ENCODE peak calls at places on chromosomes 5 and 9, in four cellular contexts. B is psoas muscle, C is fibroblast of the aortic adventitia, I is suprapubic skin. O is an unnamed sample.

GRCh38 chr9:134378901-134379338 is 52.7 kb downstream of the RXRA start:
- DNase-seq in C (peak), B (peak), I (no peak), O (peak)

GRCh38 chr9:95552814-95553546 is 36.2 kb upstream of the PTCH1 start:
- DNase-seq in I (no peak), B (peak), C (no peak), O (no peak)

GRCh38 chr5:57842376-57843015 is 359.9 kb upstream of the ACTBL2 start:
- DNase-seq in B (no peak), C (no peak), I (no peak), O (no peak)

GRCh38 chr9:19788614-19789271 is at the start of gene SLC24A2:
- DNase-seq in C (no peak), I (no peak), B (no peak), O (peak)

GRCh38 chr5:103435136-103435914 is 127.3 kb downstream of the NUDT12 start:
- DNase-seq in B (no peak), C (no peak), I (no peak), O (no peak)

GRCh38 chr9:76810377-76810957 is 46.2 kb downstream of the PCA3 start:
- DNase-seq in C (peak), B (no peak), I (no peak), O (no peak)

GRCh38 chr9:103997861-103998370 is 96.2 kb upstream of the SMC2 start:
- DNase-seq in I (no peak), C (no peak), B (no peak), O (no peak)

GRCh38 chr5:142325677-142326479 is 1.1 kb upstream of the SPRY4 start:
- DNase-seq in B (peak), I (no peak), C (peak), O (peak)

GRCh38 chr9:89120704-89121103 is 57.9 kb downstream of the SHC3 start:
- DNase-seq in B (no peak), C (no peak), I (no peak), O (no peak)

GRCh38 chr9:136439550-136440408 is at the start of gene INPP5E:
- DNase-seq in I (no peak), C (peak), B (peak), O (peak)

GRCh38 chr9:38319496-38320173 is 72.9 kb upstream of the ALDH1B1 start:
- DNase-seq in I (no peak), C (peak), B (no peak), O (no peak)

GRCh38 chr9:73050887-73051550 is 98.2 kb upstream of the ALDH1A1 start:
- DNase-seq in I (no peak), C (no peak), B (no peak), O (no peak)

GRCh38 chr5:55997742-55998351 is 3.1 kb upstream of the IL6ST start:
- DNase-seq in C (peak), B (no peak), I (no peak), O (no peak)
- H3K4me3 ChIP-seq in C (no peak), B (no peak), I (no peak), O (no peak)

GRCh38 chr5:114700823-114701222 is 339.0 kb downstream of the KCNN2 start:
- DNase-seq in C (no peak), I (no peak), B (no peak), O (no peak)
- H3K4me3 ChIP-seq in C (no peak), I (no peak), B (no peak), O (no peak)

GRCh38 chr9:35574578-35575104 is 30.4 kb upstream of the TESK1 start:
- DNase-seq in I (no peak), B (no peak), C (no peak), O (no peak)
- H3K4me3 ChIP-seq in I (no peak), B (no peak), C (no peak), O (no peak)

DNA sequence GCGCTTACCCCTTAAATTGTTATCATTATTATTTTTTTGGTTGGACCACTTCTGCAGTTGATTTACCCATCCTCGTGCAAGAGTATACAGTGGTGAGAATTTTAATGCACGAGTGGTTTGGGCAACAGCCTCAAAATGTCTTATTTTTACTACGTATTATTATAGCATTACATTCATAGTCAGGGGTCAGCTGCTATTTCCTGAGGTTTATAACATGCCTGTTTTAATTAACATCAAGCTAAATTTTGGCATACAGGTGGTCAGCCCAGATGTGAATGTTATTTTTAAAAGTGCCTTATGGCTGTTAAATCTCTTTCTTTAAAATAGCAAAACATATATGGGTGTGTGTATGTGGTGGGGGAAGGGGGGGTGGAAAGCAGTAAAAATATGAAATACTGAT is 424.4 kb upstream of the CLINT1 start:
- DNase-seq in I (no peak), B (no peak), C (no peak), O (no peak)
- H3K4me3 ChIP-seq in I (no peak), B (no peak), C (no peak), O (no peak)

O was measured in MG63.